ENCODE peak calls at places on chromosomes 11 and 22, in four cellular contexts. L, R, H and T are unnamed samples.

GRCh38 chr22:33379836-33380235 is 321.7 kb upstream of the SYN3 start:
- DNase-seq in L (no peak), R (no peak), H (no peak), T (no peak)

GRCh38 chr22:25658641-25659040 is 83.3 kb upstream of the MYO18B start:
- DNase-seq in L (no peak), R (no peak), H (no peak), T (no peak)

GRCh38 chr11:35905901-35906661 is 37.8 kb upstream of the LDLRAD3 start:
- DNase-seq in L (no peak), R (no peak), H (no peak), T (no peak)

GRCh38 chr11:1253103-1253485 is 30.2 kb downstream of the MUC5B start:
- DNase-seq in L (no peak), R (no peak), H (no peak), T (no peak)

GRCh38 chr11:14258177-14258935 is 100.6 kb downstream of the RRAS2 start:
- DNase-seq in L (no peak), R (no peak), H (no peak), T (no peak)

GRCh38 chr11:17533341-17533740 is 10.9 kb downstream of the USH1C start:
- DNase-seq in L (no peak), R (no peak), H (no peak), T (no peak)

GRCh38 chr11:7927635-7928034 is 3.4 kb downstream of the OR10A6 start:
- DNase-seq in L (no peak), R (no peak), H (no peak), T (no peak)

GRCh38 chr22:20807315-20807752 is 33.4 kb downstream of the SERPIND1 start:
- DNase-seq in L (peak; percentile 73), R (no peak), H (no peak), T (no peak)

GRCh38 chr11:125224391-125225015 is 60.0 kb downstream of the PKNOX2 start:
- DNase-seq in L (no peak), R (no peak), H (no peak), T (no peak)

GRCh38 chr11:61814242-61814957 is 2.4 kb downstream of the FADS1 start:
- DNase-seq in L (no peak), R (no peak), H (no peak), T (no peak)

GRCh38 chr22:44191036-44191454 is 10.3 kb downstream of the PARVG start:
- DNase-seq in L (no peak), R (no peak), H (no peak), T (peak; percentile 61)

GRCh38 chr11:45096636-45097035 is 49.8 kb upstream of the PRDM11 start:
- DNase-seq in L (no peak), R (no peak), H (no peak), T (no peak)

GRCh38 chr11:68827733-68828132 is 14.0 kb downstream of the CPT1A start:
- DNase-seq in L (no peak), R (no peak), H (no peak), T (no peak)

GRCh38 chr11:68828155-68828931 is 13.4 kb downstream of the CPT1A start:
- DNase-seq in L (no peak), R (no peak), H (no peak), T (peak; percentile 20)

GRCh38 chr11:68822546-68822945 is 19.2 kb downstream of the CPT1A start:
- DNase-seq in L (no peak), R (no peak), H (no peak), T (no peak)

GRCh38 chr11:68826726-68827125 is 15.0 kb downstream of the CPT1A start:
- DNase-seq in L (no peak), R (no peak), H (no peak), T (no peak)

DNA sequence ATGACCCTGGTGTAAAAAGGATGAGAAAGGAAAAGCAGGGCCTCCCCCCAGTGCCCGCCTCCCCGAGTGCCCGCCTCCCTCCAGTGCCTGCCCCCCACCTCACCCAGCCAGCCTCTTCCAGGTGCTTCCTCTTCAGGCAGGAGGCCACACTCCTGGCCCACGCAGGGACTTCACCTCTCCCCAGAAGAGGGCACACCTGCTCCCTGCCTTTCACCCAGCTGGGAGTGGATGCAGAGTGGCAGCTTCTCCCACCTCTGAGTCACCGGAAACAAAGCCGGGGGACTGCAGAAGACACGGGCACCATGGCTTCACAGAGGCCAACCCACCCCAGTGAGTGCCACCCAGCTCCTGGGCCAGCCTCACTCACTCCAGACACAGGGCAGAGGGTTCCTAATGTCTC is 16.1 kb downstream of the CPT1A start:
- DNase-seq in L (no peak), R (peak; percentile 70), H (no peak), T (peak; percentile 50)
- TF ChIP-seq CTCF in L (no peak), R (peak; percentile 20), H (peak; percentile 25), T (no peak)

GRCh38 chr22:47014636-47014930 is 252.1 kb downstream of the TBC1D22A start:
- DNase-seq in L (no peak), R (no peak), H (no peak), T (no peak)

GRCh38 chr22:47011131-47011854 is 248.8 kb downstream of the TBC1D22A start:
- DNase-seq in L (no peak), R (no peak), H (no peak), T (no peak)

GRCh38 chr22:47013861-47014635 is 251.6 kb downstream of the TBC1D22A start:
- DNase-seq in L (no peak), R (no peak), H (no peak), T (no peak)

GRCh38 chr22:47014946-47015345 is 252.5 kb downstream of the TBC1D22A start:
- DNase-seq in L (no peak), R (no peak), H (no peak), T (no peak)

GRCh38 chr22:47012589-47013365 is 250.3 kb downstream of the TBC1D22A start:
- DNase-seq in L (no peak), R (no peak), H (no peak), T (no peak)
- TF ChIP-seq CTCF in L (peak; percentile 25), R (no peak), H (peak; percentile 33), T (no peak)

DNA sequence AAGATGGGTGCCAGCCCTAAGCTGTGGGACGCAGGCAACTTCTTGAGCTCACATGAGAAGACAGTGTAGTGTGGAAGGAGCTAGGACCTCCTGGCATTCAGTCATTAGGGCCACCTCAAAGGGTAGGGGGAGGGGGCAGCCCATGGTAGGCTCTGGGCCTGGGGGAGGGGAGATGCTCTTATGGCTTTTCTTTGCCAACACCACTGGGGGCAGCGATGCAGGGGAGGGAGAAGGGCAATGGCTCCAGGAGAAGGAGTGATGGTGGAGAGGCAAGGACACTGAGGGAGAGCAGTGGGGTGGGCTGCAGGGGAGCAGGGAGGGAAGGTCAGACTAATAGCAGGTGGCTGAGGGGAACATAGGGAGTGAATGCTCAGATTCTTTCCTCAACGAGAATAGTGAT is 63.3 kb upstream of the SUSD2 start:
- DNase-seq in L (no peak), R (no peak), H (no peak), T (no peak)
- TF ChIP-seq CTCF in L (no peak), R (no peak), H (no peak), T (no peak)

GRCh38 chr11:101586965-101587364 is 3.2 kb upstream of the TRPC6 start:
- DNase-seq in L (no peak), R (no peak), H (no peak), T (no peak)

GRCh38 chr11:101584651-101585050 is 844 bp upstream of the TRPC6 start:
- DNase-seq in L (no peak), R (no peak), H (no peak), T (no peak)

GRCh38 chr11:101583180-101584128 is at the start of gene TRPC6:
- DNase-seq in L (no peak), R (no peak), H (peak; percentile 31), T (no peak)

GRCh38 chr11:101582242-101583052 is 1.4 kb downstream of the TRPC6 start:
- DNase-seq in L (no peak), R (no peak), H (no peak), T (no peak)

DNA sequence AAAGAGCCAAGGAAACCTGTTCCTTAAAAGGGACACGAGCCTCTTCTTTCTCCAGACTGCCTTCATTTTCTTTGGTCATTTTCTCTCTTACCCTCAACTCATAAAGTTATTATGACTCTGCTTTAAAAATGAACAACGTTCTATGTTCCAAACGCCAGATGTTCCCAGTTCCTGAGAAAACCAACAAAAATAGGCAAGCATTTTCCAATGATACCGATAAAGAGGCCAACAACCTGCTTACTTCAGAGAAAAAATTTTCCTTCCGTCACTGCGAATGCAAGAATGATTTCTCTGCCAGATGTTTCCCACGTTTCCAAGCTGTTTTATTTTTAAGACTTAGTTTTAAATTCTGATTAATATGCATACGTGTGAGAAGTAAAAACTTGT is 315 bp upstream of the TRPC6 start:
- DNase-seq in L (no peak), R (no peak), H (no peak), T (no peak)
- TF ChIP-seq CTCF in L (no peak), R (no peak), H (no peak), T (no peak)

GRCh38 chr11:101326141-101326540 is 196.5 kb upstream of the PGR start:
- DNase-seq in L (no peak), R (no peak), H (no peak), T (no peak)

GRCh38 chr11:101327908-101328307 is 198.3 kb upstream of the PGR start:
- DNase-seq in L (no peak), R (no peak), H (no peak), T (no peak)

GRCh38 chr11:101321222-101321621 is 191.6 kb upstream of the PGR start:
- DNase-seq in L (no peak), R (no peak), H (no peak), T (no peak)

GRCh38 chr11:101323997-101324396 is 194.4 kb upstream of the PGR start:
- DNase-seq in L (no peak), R (no peak), H (no peak), T (no peak)
- TF ChIP-seq CTCF in L (no peak), R (no peak), H (no peak), T (no peak)

GRCh38 chr22:24178021-24178431 is 3.3 kb upstream of the SUSD2 start:
- DNase-seq in L (no peak), R (no peak), H (no peak), T (no peak)

GRCh38 chr22:24177456-24177855 is 3.8 kb upstream of the SUSD2 start:
- DNase-seq in L (no peak), R (no peak), H (no peak), T (no peak)

GRCh38 chr22:24177045-24177444 is 4.2 kb upstream of the SUSD2 start:
- DNase-seq in L (no peak), R (no peak), H (no peak), T (no peak)

GRCh38 chr22:24179478-24180210 is 1.6 kb upstream of the SUSD2 start:
- DNase-seq in L (no peak), R (no peak), H (no peak), T (no peak)

GRCh38 chr22:24178502-24179440 is 2.5 kb upstream of the SUSD2 start:
- DNase-seq in L (no peak), R (no peak), H (no peak), T (no peak)
- TF ChIP-seq CTCF in L (peak; percentile 52), R (peak; percentile 21), H (peak; percentile 37), T (no peak)

GRCh38 chr22:49004484-49005399 is 822.9 kb downstream of the BRD1 start:
- DNase-seq in L (no peak), R (peak; percentile 14), H (no peak), T (no peak)
- TF ChIP-seq CTCF in L (no peak), R (no peak), H (no peak), T (no peak)

DNA sequence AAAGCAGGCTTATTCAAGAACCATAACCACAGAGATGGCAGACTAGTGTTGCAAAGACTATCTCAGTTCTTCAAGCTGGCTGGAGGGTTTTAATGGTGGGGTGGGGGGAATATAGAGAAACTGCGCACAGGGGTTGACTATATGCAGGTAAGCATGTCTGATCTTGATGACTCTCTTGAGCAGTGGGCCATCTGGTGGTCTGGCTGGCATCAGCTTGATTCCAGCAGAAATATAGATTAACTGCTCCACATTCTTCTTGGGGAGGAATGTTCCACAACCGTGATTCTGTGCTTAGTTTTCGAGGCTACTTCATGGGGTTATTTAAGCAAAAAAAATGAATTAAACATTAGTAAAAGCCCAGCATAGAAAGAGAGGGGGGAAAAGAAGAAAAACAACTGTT is 158.8 kb upstream of the PGR start:
- DNase-seq in L (no peak), R (no peak), H (no peak), T (no peak)
- TF ChIP-seq CTCF in L (no peak), R (no peak), H (no peak), T (no peak)

GRCh38 chr11:118401880-118402590 is 629 bp downstream of the ATP5MG start:
- DNase-seq in L (no peak), R (no peak), H (no peak), T (no peak)
- TF ChIP-seq CTCF in L (no peak), R (no peak), H (no peak), T (no peak)